ENCODE peak calls at places on chromosomes 7 and 10, in ten cellular contexts. J is body of pancreas; R is effector memory CD8-positive, alpha-beta T cell; T is T-cell; P is H9; S is lower leg skin; M is progenitor cell of endocrine pancreas; I is HuH-7; G is EL; F is NCI-H1105. K is an unnamed sample.

GRCh38 chr7:150945853-150946825 is 32.0 kb downstream of the KCNH2 start:
- DNase-seq in S (no peak), T (no peak), M (no peak), J (peak; percentile 56), F (no peak), G (no peak), P (peak; percentile 33), R (no peak), I (no peak), K (no peak)

GRCh38 chr7:26399309-26399610 is 107.6 kb downstream of the SNX10 start:
- DNase-seq in T (no peak), M (no peak), I (peak; percentile 60), P (peak; percentile 41), R (no peak), G (no peak), F (peak; percentile 23), S (peak; percentile 19), J (peak; percentile 60), K (no peak)

GRCh38 chr10:80515511-80515910 is 22.2 kb upstream of the SH2D4B start:
- DNase-seq in J (peak; percentile 7), R (no peak), G (no peak), M (no peak), P (no peak), S (no peak), F (no peak), I (no peak), T (no peak), K (no peak)

GRCh38 chr10:119489572-119490326 is 52.8 kb downstream of the RGS10 start:
- DNase-seq in P (peak; percentile 86), G (peak; percentile 53), T (peak; percentile 40), F (no peak), S (no peak), R (peak; percentile 61), I (peak; percentile 75), M (peak; percentile 74), J (no peak), K (peak; percentile 14)

GRCh38 chr7:117808273-117808868 is 64.9 kb downstream of the CTTNBP2 start:
- DNase-seq in P (no peak), M (no peak), S (peak; percentile 54), R (no peak), I (no peak), J (peak; percentile 54), F (peak; percentile 90), G (no peak), T (no peak), K (peak; percentile 67)

GRCh38 chr10:85635650-85636049 is 730.9 kb downstream of the GRID1 start:
- DNase-seq in M (no peak), J (no peak), S (no peak), T (no peak), I (no peak), P (no peak), G (no peak), R (no peak), F (no peak), K (no peak)

GRCh38 chr7:12485845-12486244 is 82.2 kb upstream of the VWDE start:
- DNase-seq in G (no peak), M (no peak), F (no peak), R (no peak), T (no peak), I (no peak), J (no peak), S (no peak), P (no peak), K (no peak)

GRCh38 chr7:152751449-152752141 is 8.0 kb upstream of the ACTR3B start:
- DNase-seq in R (no peak), T (no peak), P (no peak), S (no peak), I (no peak), J (no peak), F (no peak), G (no peak), M (no peak), K (no peak)

GRCh38 chr7:25028370-25028971 is 48.5 kb upstream of the OSBPL3 start:
- DNase-seq in F (peak; percentile 78), S (no peak), I (no peak), G (peak; percentile 98), T (no peak), J (no peak), P (no peak), M (no peak), R (peak; percentile 14), K (peak; percentile 8)

GRCh38 chr7:27205325-27206280 is 5.7 kb upstream of the HOXA13 start:
- DNase-seq in T (no peak), J (no peak), G (no peak), F (no peak), M (no peak), P (no peak), R (no peak), I (no peak), S (no peak), K (no peak)

GRCh38 chr7:132836746-132837145 is 245.1 kb downstream of the CHCHD3 start:
- DNase-seq in R (no peak), M (no peak), G (peak; percentile 75), S (no peak), J (no peak), T (no peak), P (no peak), I (no peak), F (no peak), K (no peak)

GRCh38 chr10:67296926-67297325 is 371.1 kb downstream of the LRRTM3 start:
- DNase-seq in P (no peak), T (no peak), J (no peak), F (no peak), I (no peak), R (no peak), S (no peak), M (no peak), G (no peak), K (no peak)

GRCh38 chr10:50918529-50918928 is 33.1 kb upstream of the A1CF start:
- DNase-seq in I (no peak), F (no peak), M (no peak), J (no peak), R (no peak), T (no peak), G (no peak), S (no peak), P (no peak), K (no peak)

GRCh38 chr7:134067164-134067563 is 60.0 kb upstream of the LRGUK start:
- DNase-seq in S (no peak), F (no peak), J (no peak), P (no peak), R (no peak), T (no peak), G (no peak), I (no peak), M (no peak), K (no peak)

GRCh38 chr10:112952282-112952991 is 2.4 kb downstream of the TCF7L2 start:
- DNase-seq in T (no peak), F (no peak), J (peak; percentile 41), G (peak; percentile 50), S (no peak), I (no peak), R (no peak), P (no peak), M (no peak), K (no peak)

GRCh38 chr10:119468542-119469324 is 73.8 kb downstream of the RGS10 start:
- DNase-seq in G (no peak), T (no peak), R (no peak), I (no peak), S (no peak), M (no peak), J (no peak), F (no peak), P (no peak), K (no peak)

GRCh38 chr10:16944081-16944922 is 127.1 kb upstream of the RSU1 start:
- DNase-seq in S (no peak), J (no peak), M (no peak), R (no peak), F (no peak), T (no peak), G (peak; percentile 57), I (no peak), P (no peak), K (no peak)

GRCh38 chr10:87696922-87697714 is 37.4 kb downstream of the PAPSS2 start:
- DNase-seq in R (no peak), M (no peak), P (no peak), T (no peak), I (no peak), F (no peak), G (no peak), S (no peak), J (no peak), K (no peak)

GRCh38 chr10:78852856-78853255 is 215.9 kb upstream of the ZMIZ1 start:
- DNase-seq in I (peak; percentile 22), J (peak; percentile 47), M (no peak), F (no peak), R (peak; percentile 26), T (peak; percentile 8), S (no peak), G (peak; percentile 17), P (peak; percentile 69), K (no peak)

GRCh38 chr7:98994046-98994944 is 116.0 kb downstream of the TRRAP start:
- DNase-seq in R (no peak), I (no peak), S (no peak), G (no peak), F (no peak), T (no peak), P (no peak), M (no peak), J (no peak), K (no peak)

GRCh38 chr10:70886921-70887665 is 1.3 kb downstream of the PCBD1 start:
- DNase-seq in J (no peak), S (no peak), F (no peak), P (no peak), G (no peak), M (no peak), T (no peak), R (no peak), I (no peak), K (no peak)

GRCh38 chr10:7409732-7410168 is 1.1 kb downstream of the SFMBT2 start:
- DNase-seq in I (no peak), S (no peak), F (no peak), R (no peak), M (no peak), J (no peak), G (no peak), T (no peak), P (no peak), K (no peak)

GRCh38 chr10:46286991-46287693 is at the start of gene ANTXRL:
- DNase-seq in G (no peak), R (no peak), J (no peak), I (no peak), T (no peak), P (no peak), M (no peak), F (no peak), S (no peak), K (no peak)

GRCh38 chr10:12530017-12530416 is 180.7 kb downstream of the CAMK1D start:
- DNase-seq in F (no peak), I (no peak), P (no peak), G (no peak), T (no peak), J (no peak), R (no peak), S (no peak), M (no peak), K (no peak)

GRCh38 chr10:29595636-29596225 is 39.0 kb downstream of the SVIL start:
- DNase-seq in F (no peak), S (no peak), P (no peak), J (no peak), R (no peak), G (no peak), T (no peak), I (no peak), M (no peak), K (no peak)

GRCh38 chr10:133134411-133135115 is 25.5 kb upstream of the KNDC1 start:
- DNase-seq in J (no peak), R (no peak), F (no peak), T (no peak), I (no peak), M (no peak), P (peak; percentile 43), S (no peak), G (no peak), K (no peak)

K was measured in NCI-H345.